ENCODE peak calls at places on chromosomes 7 and 10, in four cellular contexts. One of them, this sample, is unnamed.

GRCh38 chr7:22728416-22729029 is 1.5 kb downstream of the IL6 start:
- DNase-seq in heart left ventricle: no peak
- DNase-seq in Peyer's patch: no peak
- DNase-seq in IMR-90: peak; percentile 71
- DNase-seq in this sample: no peak

GRCh38 chr10:15474671-15475070 is 103.6 kb upstream of the FAM171A1 start:
- DNase-seq in heart left ventricle: no peak
- DNase-seq in Peyer's patch: no peak
- DNase-seq in IMR-90: no peak
- DNase-seq in this sample: no peak

GRCh38 chr7:90178592-90179279 is 24.5 kb downstream of the STEAP1 start:
- DNase-seq in heart left ventricle: no peak
- DNase-seq in Peyer's patch: no peak
- DNase-seq in IMR-90: peak; percentile 67
- DNase-seq in this sample: no peak

GRCh38 chr10:36621346-36621745 is 504.1 kb upstream of the ANKRD30A start:
- DNase-seq in heart left ventricle: no peak
- DNase-seq in IMR-90: peak; percentile 63
- DNase-seq in Peyer's patch: no peak
- DNase-seq in this sample: no peak

GRCh38 chr10:6162589-6163356 is 40.0 kb upstream of the PFKFB3 start:
- DNase-seq in Peyer's patch: no peak
- DNase-seq in heart left ventricle: no peak
- DNase-seq in IMR-90: no peak
- DNase-seq in this sample: no peak

GRCh38 chr7:50309130-50309478 is 4.6 kb downstream of the IKZF1 start:
- DNase-seq in IMR-90: no peak
- DNase-seq in Peyer's patch: no peak
- DNase-seq in heart left ventricle: no peak
- DNase-seq in this sample: no peak

GRCh38 chr7:149692557-149692982 is 80.8 kb downstream of the ZNF467 start:
- DNase-seq in IMR-90: no peak
- DNase-seq in heart left ventricle: no peak
- DNase-seq in Peyer's patch: no peak
- DNase-seq in this sample: no peak

GRCh38 chr7:24732646-24733413 is 24.4 kb downstream of the GSDME start:
- DNase-seq in Peyer's patch: no peak
- DNase-seq in heart left ventricle: no peak
- DNase-seq in IMR-90: peak; percentile 92
- DNase-seq in this sample: no peak

GRCh38 chr10:13425397-13425796 is 77.3 kb upstream of the SEPHS1 start:
- DNase-seq in heart left ventricle: no peak
- DNase-seq in IMR-90: no peak
- DNase-seq in Peyer's patch: no peak
- DNase-seq in this sample: no peak

GRCh38 chr7:128687131-128687530 is 15.0 kb downstream of the GARIN1A start:
- DNase-seq in IMR-90: no peak
- DNase-seq in Peyer's patch: no peak
- DNase-seq in heart left ventricle: no peak
- DNase-seq in this sample: no peak

GRCh38 chr7:22549051-22549450 is 49.1 kb upstream of the STEAP1B start:
- DNase-seq in Peyer's patch: no peak
- DNase-seq in heart left ventricle: no peak
- DNase-seq in IMR-90: no peak
- DNase-seq in this sample: no peak

GRCh38 chr7:26369519-26370385 is 78.1 kb downstream of the SNX10 start:
- DNase-seq in heart left ventricle: no peak
- DNase-seq in Peyer's patch: peak; percentile 59
- DNase-seq in IMR-90: peak; percentile 43
- DNase-seq in this sample: no peak

GRCh38 chr10:130377986-130378545 is 241.9 kb downstream of the GLRX3 start:
- DNase-seq in Peyer's patch: no peak
- DNase-seq in heart left ventricle: no peak
- DNase-seq in IMR-90: no peak
- DNase-seq in this sample: no peak

GRCh38 chr7:2313450-2314208 is 612 bp downstream of the SNX8 start:
- DNase-seq in Peyer's patch: no peak
- DNase-seq in heart left ventricle: peak; percentile 46
- DNase-seq in IMR-90: no peak
- DNase-seq in this sample: peak; percentile 34

GRCh38 chr10:70515035-70515702 is 36.6 kb downstream of the PALD1 start:
- DNase-seq in Peyer's patch: no peak
- DNase-seq in heart left ventricle: no peak
- DNase-seq in IMR-90: no peak
- DNase-seq in this sample: no peak

GRCh38 chr7:70456729-70457128 is 675.2 kb upstream of the GALNT17 start:
- DNase-seq in IMR-90: no peak
- DNase-seq in Peyer's patch: peak; percentile 52
- DNase-seq in heart left ventricle: no peak
- DNase-seq in this sample: no peak

GRCh38 chr7:50153141-50153540 is 60.1 kb upstream of the ZPBP start:
- DNase-seq in Peyer's patch: no peak
- DNase-seq in heart left ventricle: no peak
- DNase-seq in IMR-90: no peak
- DNase-seq in this sample: no peak

GRCh38 chr7:94471604-94472003 is 38.0 kb upstream of the CASD1 start:
- DNase-seq in IMR-90: no peak
- DNase-seq in heart left ventricle: no peak
- DNase-seq in Peyer's patch: no peak
- DNase-seq in this sample: no peak

DNA sequence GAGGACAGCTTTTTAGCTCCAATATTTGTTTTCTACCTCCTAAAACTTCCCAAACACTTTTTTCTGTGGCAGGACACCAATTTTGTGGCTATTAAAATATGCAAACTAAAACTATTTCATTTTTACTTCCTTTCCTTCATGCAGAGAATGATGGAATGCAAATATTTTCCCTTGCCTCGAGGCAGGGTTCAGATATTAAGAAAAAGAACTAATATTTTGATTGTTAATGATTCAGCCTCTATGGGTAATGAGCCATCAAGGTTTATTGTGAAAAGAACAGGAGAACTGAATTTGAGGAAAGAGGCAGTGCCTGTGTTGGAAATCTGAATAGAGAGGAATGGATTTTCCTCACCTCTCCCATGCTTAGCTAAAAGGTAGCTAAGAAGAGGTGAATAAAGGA is 43.1 kb upstream of the CASD1 start:
- DNase-seq in heart left ventricle: no peak
- DNase-seq in IMR-90: no peak
- DNase-seq in Peyer's patch: no peak
- DNase-seq in this sample: no peak
- TF ChIP-seq POLR2A in heart left ventricle: no peak
- TF ChIP-seq POLR2A in IMR-90: no peak
- TF ChIP-seq POLR2A in Peyer's patch: no peak
- TF ChIP-seq POLR2A in this sample: no peak

GRCh38 chr7:106415433-106415832 is 130.7 kb upstream of the NAMPT start:
- DNase-seq in heart left ventricle: no peak
- DNase-seq in Peyer's patch: no peak
- DNase-seq in IMR-90: peak; percentile 9
- DNase-seq in this sample: no peak
- TF ChIP-seq POLR2A in heart left ventricle: no peak
- TF ChIP-seq POLR2A in Peyer's patch: no peak
- TF ChIP-seq POLR2A in IMR-90: no peak
- TF ChIP-seq POLR2A in this sample: no peak

GRCh38 chr10:68332259-68333057 is at the start of gene PBLD:
- DNase-seq in Peyer's patch: peak; percentile 85
- DNase-seq in heart left ventricle: peak; percentile 81
- DNase-seq in IMR-90: peak; percentile 74
- DNase-seq in this sample: peak; percentile 73
- TF ChIP-seq POLR2A in Peyer's patch: peak; percentile 63
- TF ChIP-seq POLR2A in heart left ventricle: peak; percentile 63
- TF ChIP-seq POLR2A in IMR-90: peak; percentile 89
- TF ChIP-seq POLR2A in this sample: peak; percentile 51

GRCh38 chr10:11279286-11279685 is 261.6 kb downstream of the CELF2 start:
- DNase-seq in IMR-90: no peak
- DNase-seq in Peyer's patch: no peak
- DNase-seq in heart left ventricle: no peak
- DNase-seq in this sample: no peak

GRCh38 chr10:11280187-11280932 is 262.7 kb downstream of the CELF2 start:
- DNase-seq in heart left ventricle: no peak
- DNase-seq in IMR-90: no peak
- DNase-seq in Peyer's patch: no peak
- DNase-seq in this sample: no peak

GRCh38 chr10:11282661-11283060 is 265.0 kb downstream of the CELF2 start:
- DNase-seq in heart left ventricle: no peak
- DNase-seq in IMR-90: no peak
- DNase-seq in Peyer's patch: no peak
- DNase-seq in this sample: no peak

GRCh38 chr10:11284291-11285085 is 266.8 kb downstream of the CELF2 start:
- DNase-seq in heart left ventricle: no peak
- DNase-seq in Peyer's patch: no peak
- DNase-seq in IMR-90: no peak
- DNase-seq in this sample: no peak

DNA sequence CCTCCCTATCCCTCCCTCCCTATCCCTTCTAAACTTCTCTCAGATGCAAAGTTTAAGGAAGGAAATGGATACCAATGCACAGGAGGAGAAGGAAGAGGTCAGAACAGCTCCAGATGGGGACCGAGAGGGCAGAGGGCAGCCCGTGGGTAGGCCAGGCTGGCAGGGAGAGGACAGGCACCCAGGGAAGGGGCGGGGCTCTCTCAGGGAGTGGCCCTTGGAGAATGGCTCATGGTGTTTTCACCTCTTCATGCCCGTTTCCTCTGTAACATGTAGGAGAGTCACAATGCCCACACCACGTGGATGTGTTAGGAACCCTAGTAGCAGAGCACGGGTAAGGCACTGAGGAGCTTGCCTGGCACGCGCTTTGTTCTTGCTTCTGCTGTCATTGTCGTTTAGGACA is 264.5 kb downstream of the CELF2 start:
- DNase-seq in heart left ventricle: no peak
- DNase-seq in Peyer's patch: no peak
- DNase-seq in IMR-90: no peak
- DNase-seq in this sample: no peak
- TF ChIP-seq POLR2A in heart left ventricle: no peak
- TF ChIP-seq POLR2A in Peyer's patch: no peak
- TF ChIP-seq POLR2A in IMR-90: no peak
- TF ChIP-seq POLR2A in this sample: no peak

DNA sequence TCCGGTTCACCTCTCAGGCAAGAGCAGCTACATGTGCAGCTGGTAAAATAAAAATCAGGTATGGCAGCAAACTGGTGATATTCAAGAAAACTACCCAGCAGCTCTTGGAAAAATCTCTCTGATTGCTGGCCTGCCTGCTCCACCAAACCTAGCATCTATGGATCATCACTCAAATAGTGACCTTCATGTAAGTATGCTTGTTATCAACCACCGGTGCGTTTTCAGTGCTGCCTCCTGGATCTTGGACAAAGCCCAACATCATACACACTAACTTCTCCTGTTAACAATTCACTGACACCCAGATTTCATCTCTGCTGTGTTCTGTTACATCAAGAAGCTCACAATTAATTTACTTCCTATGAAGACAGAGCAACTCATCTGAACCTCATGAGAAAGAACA is 8.9 kb downstream of the CDK6 start:
- DNase-seq in IMR-90: no peak
- DNase-seq in heart left ventricle: no peak
- DNase-seq in Peyer's patch: no peak
- DNase-seq in this sample: no peak
- TF ChIP-seq POLR2A in IMR-90: no peak
- TF ChIP-seq POLR2A in heart left ventricle: no peak
- TF ChIP-seq POLR2A in Peyer's patch: no peak
- TF ChIP-seq POLR2A in this sample: no peak

GRCh38 chr7:36152756-36153570 is at the start of gene EEPD1:
- DNase-seq in Peyer's patch: peak; percentile 100
- DNase-seq in IMR-90: peak; percentile 99
- DNase-seq in heart left ventricle: peak; percentile 100
- DNase-seq in this sample: peak; percentile 100
- TF ChIP-seq POLR2A in Peyer's patch: peak; percentile 91
- TF ChIP-seq POLR2A in IMR-90: no peak
- TF ChIP-seq POLR2A in heart left ventricle: peak; percentile 80
- TF ChIP-seq POLR2A in this sample: peak; percentile 24

DNA sequence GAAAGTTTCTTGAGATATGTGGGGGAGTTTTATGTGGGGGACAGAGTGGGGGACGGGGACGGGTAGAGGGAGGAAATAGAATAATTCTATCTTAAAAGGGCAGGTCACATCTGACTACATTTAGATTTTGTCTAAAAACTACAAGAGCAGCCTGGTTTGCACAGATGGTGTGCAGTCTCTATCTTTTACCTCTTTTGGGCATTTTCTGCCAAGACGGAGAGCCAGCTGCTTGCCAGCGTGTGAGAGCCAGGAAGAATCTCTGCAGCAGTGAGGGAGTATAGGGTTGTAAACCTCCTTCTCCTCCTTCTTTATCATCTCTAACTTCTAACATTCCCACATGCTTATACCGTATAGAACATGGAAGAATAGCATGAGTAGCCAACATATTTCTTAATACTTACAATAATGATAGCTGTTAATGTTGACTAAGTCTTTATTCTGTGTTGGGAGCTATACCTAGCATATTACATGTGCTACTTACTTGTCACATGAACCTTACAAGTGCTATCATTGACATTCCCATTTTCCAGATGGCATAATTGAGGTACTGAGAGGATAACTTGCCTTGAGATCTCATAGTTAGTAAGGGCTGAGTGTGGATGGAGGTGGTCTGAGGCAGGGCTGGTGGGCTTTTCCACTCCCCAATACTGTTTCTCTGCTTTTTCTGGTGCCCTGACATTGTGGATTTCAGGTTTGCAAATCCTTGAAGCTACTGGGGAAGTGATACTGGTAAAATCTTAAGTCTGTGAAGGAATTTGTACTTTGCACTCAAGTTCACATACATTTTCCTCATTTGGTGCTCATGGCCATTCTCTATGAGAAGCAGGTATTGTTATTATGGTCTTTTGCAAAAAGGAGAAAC is 1.1 kb downstream of the ENTPD1 start:
- DNase-seq in heart left ventricle: no peak
- DNase-seq in Peyer's patch: no peak
- DNase-seq in IMR-90: no peak
- DNase-seq in this sample: no peak
- TF ChIP-seq POLR2A in heart left ventricle: no peak
- TF ChIP-seq POLR2A in Peyer's patch: no peak
- TF ChIP-seq POLR2A in IMR-90: no peak
- TF ChIP-seq POLR2A in this sample: no peak

This sample was measured in stomach.